ENCODE peak calls at places on chromosome 10, in ten cellular contexts. H, G, B, P, S, I, T, U, Y and Q are unnamed samples.

GRCh38 chr10:110864662-110865140 is 7.0 kb upstream of the PDCD4 start:
- DNase-seq in H (peak; percentile 92), G (no peak), B (no peak), P (no peak), S (no peak), I (no peak), T (no peak), U (peak; percentile 30), Y (no peak), Q (no peak)

GRCh38 chr10:79927111-79927828 is 21.6 kb downstream of the SFTPD start:
- DNase-seq in H (no peak), G (no peak), B (peak; percentile 50), P (no peak), S (no peak), I (peak; percentile 27), T (peak; percentile 49), U (peak; percentile 71), Y (no peak), Q (no peak)

GRCh38 chr10:120421250-120421649 is 35.8 kb upstream of the PLPP4 start:
- DNase-seq in H (no peak), G (no peak), B (no peak), P (no peak), S (no peak), I (no peak), T (no peak), U (no peak), Y (no peak), Q (no peak)

GRCh38 chr10:132443605-132443997 is 46.6 kb downstream of the PWWP2B start:
- DNase-seq in H (peak; percentile 69), G (no peak), B (peak; percentile 93), P (no peak), S (no peak), I (no peak), T (no peak), U (peak; percentile 68), Y (peak; percentile 46), Q (peak; percentile 66)

GRCh38 chr10:121263407-121263783 is 334.8 kb downstream of the FGFR2 start:
- DNase-seq in H (no peak), G (no peak), B (no peak), P (no peak), S (peak; percentile 57), I (no peak), T (no peak), U (no peak), Y (no peak), Q (no peak)

GRCh38 chr10:15163261-15163864 is 5.1 kb downstream of the NMT2 start:
- DNase-seq in H (peak; percentile 62), G (no peak), B (no peak), P (no peak), S (no peak), I (no peak), T (no peak), U (no peak), Y (peak; percentile 16), Q (no peak)

GRCh38 chr10:47458466-47459154 is 25.3 kb downstream of the ANXA8 start:
- DNase-seq in H (no peak), G (no peak), B (no peak), P (no peak), S (no peak), I (no peak), T (no peak), U (no peak), Y (peak; percentile 87), Q (no peak)

GRCh38 chr10:78533776-78534175 is 500.1 kb downstream of the RPS24 start:
- DNase-seq in H (no peak), G (no peak), B (no peak), P (no peak), S (no peak), I (no peak), T (no peak), U (no peak), Y (no peak), Q (no peak)

GRCh38 chr10:119735451-119735850 is 9.6 kb downstream of the INPP5F start:
- DNase-seq in H (no peak), G (no peak), B (no peak), P (no peak), S (no peak), I (no peak), T (no peak), U (no peak), Y (no peak), Q (no peak)

GRCh38 chr10:99658622-99659030 is 683 bp upstream of the ENTPD7 start:
- DNase-seq in H (peak; percentile 51), G (no peak), B (peak; percentile 90), P (peak; percentile 16), S (peak; percentile 11), I (peak; percentile 47), T (peak; percentile 32), U (peak; percentile 76), Y (peak; percentile 55), Q (peak; percentile 68)

GRCh38 chr10:125149278-125150047 is 10.9 kb downstream of the CTBP2 start:
- DNase-seq in H (peak; percentile 34), G (peak; percentile 53), B (no peak), P (peak; percentile 66), S (no peak), I (no peak), T (peak; percentile 50), U (peak; percentile 78), Y (peak; percentile 87), Q (peak; percentile 82)

GRCh38 chr10:32957341-32958084 is 517 bp downstream of the ITGB1 start:
- DNase-seq in H (peak; percentile 64), G (no peak), B (peak; percentile 92), P (peak; percentile 50), S (peak; percentile 47), I (peak; percentile 66), T (peak; percentile 74), U (peak; percentile 70), Y (no peak), Q (peak; percentile 50)

GRCh38 chr10:104059364-104059763 is 26.3 kb downstream of the COL17A1 start:
- DNase-seq in H (no peak), G (no peak), B (no peak), P (no peak), S (no peak), I (no peak), T (no peak), U (no peak), Y (no peak), Q (no peak)

GRCh38 chr10:10128387-10128786 is 889.3 kb upstream of the CELF2 start:
- DNase-seq in H (peak; percentile 11), G (no peak), B (no peak), P (no peak), S (no peak), I (no peak), T (no peak), U (no peak), Y (no peak), Q (no peak)

GRCh38 chr10:25028711-25029110 is 12.3 kb downstream of the THNSL1 start:
- DNase-seq in H (no peak), G (no peak), B (no peak), P (no peak), S (no peak), I (no peak), T (no peak), U (no peak), Y (peak; percentile 32), Q (no peak)

GRCh38 chr10:46282460-46283216 is 4.2 kb upstream of the ANTXRL start:
- DNase-seq in H (peak; percentile 77), G (peak; percentile 47), B (peak; percentile 96), P (peak; percentile 59), S (peak; percentile 80), I (peak; percentile 75), T (peak; percentile 85), U (peak; percentile 88), Y (peak; percentile 62), Q (peak; percentile 81)
- TF ChIP-seq POLR2A in H (peak; percentile 20), G (no peak), B (no peak), P (no peak), S (peak; percentile 37), I (no peak), T (peak; percentile 37), U (peak; percentile 18), Y (no peak), Q (no peak)

GRCh38 chr10:84205853-84206513 is 11.6 kb downstream of the CDHR1 start:
- DNase-seq in H (no peak), G (no peak), B (no peak), P (no peak), S (no peak), I (no peak), T (no peak), U (no peak), Y (no peak), Q (no peak)
- TF ChIP-seq POLR2A in H (no peak), G (no peak), B (no peak), P (no peak), S (no peak), I (no peak), T (no peak), U (no peak), Y (no peak), Q (no peak)

GRCh38 chr10:21313691-21314090 is 211.8 kb downstream of the SKIDA1 start:
- DNase-seq in H (no peak), G (no peak), B (no peak), P (no peak), S (no peak), I (no peak), T (no peak), U (no peak), Y (no peak), Q (no peak)

GRCh38 chr10:21317902-21318301 is 207.6 kb downstream of the SKIDA1 start:
- DNase-seq in H (no peak), G (no peak), B (no peak), P (peak; percentile 30), S (no peak), I (no peak), T (no peak), U (no peak), Y (peak; percentile 97), Q (no peak)

GRCh38 chr10:21314234-21314633 is 211.2 kb downstream of the SKIDA1 start:
- DNase-seq in H (no peak), G (no peak), B (no peak), P (peak; percentile 57), S (no peak), I (no peak), T (no peak), U (peak; percentile 21), Y (no peak), Q (no peak)

GRCh38 chr10:21314906-21315305 is 210.6 kb downstream of the SKIDA1 start:
- DNase-seq in H (no peak), G (no peak), B (no peak), P (peak; percentile 27), S (no peak), I (no peak), T (no peak), U (no peak), Y (no peak), Q (no peak)

GRCh38 chr10:21315321-21316220 is 209.9 kb downstream of the SKIDA1 start:
- DNase-seq in H (no peak), G (peak; percentile 91), B (no peak), P (peak; percentile 90), S (peak; percentile 57), I (peak; percentile 62), T (peak; percentile 85), U (peak; percentile 98), Y (peak; percentile 86), Q (no peak)
- TF ChIP-seq POLR2A in H (no peak), G (peak; percentile 24), B (no peak), P (no peak), S (no peak), I (no peak), T (no peak), U (peak; percentile 54), Y (no peak), Q (no peak)

DNA sequence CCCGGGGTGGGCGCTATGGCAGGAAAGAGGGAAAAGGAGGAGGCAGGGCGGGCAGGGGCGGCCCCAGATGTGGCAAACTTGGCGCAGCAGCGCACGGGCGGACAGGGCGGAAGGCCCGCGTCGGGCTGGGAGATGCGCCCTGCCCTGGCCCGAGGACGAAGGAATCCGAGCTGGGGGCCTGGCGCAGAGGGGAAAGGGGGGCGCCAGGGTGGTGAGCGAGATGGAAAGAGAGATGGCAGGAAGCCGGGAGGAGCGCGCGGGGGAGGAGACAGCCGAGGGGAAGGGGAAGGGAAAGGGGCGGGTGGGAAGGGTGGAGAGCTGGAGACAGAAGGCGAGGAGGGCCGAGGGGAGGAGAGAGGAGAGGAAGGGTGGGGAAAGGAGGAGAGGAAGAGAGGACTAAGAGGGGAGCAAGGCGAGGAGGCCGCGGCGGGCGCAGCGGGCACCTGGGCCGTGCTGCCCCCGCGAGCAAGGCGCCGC is at the start of gene MARVELD1:
- DNase-seq in H (peak; percentile 79), G (peak; percentile 76), B (no peak), P (peak; percentile 88), S (peak; percentile 58), I (peak; percentile 33), T (peak; percentile 84), U (peak; percentile 41), Y (peak; percentile 77), Q (peak; percentile 70)
- TF ChIP-seq POLR2A in H (no peak), G (peak; percentile 92), B (no peak), P (peak; percentile 22), S (no peak), I (no peak), T (peak; percentile 11), U (no peak), Y (peak; percentile 60), Q (peak; percentile 9)